ENCODE peak calls at places on chromosomes 7 and 10, in four cellular contexts. One of them, this sample, is unnamed. For H3K4me1, the result is how much of the 10 kb centered on the place peaks cover.

GRCh38 chr7:143299346-143299745 is 11.2 kb downstream of the CASP2 start:
- DNase-seq in NT2/D1: no peak
- DNase-seq in HCT116: no peak
- DNase-seq in fibroblast of lung: peak
- DNase-seq in this sample: no peak

GRCh38 chr10:16828114-16828568 is 10.9 kb upstream of the RSU1 start:
- DNase-seq in HCT116: peak
- DNase-seq in fibroblast of lung: peak
- DNase-seq in NT2/D1: peak
- DNase-seq in this sample: peak

GRCh38 chr7:33824911-33825459 is 80.4 kb upstream of the BMPER start:
- DNase-seq in fibroblast of lung: no peak
- DNase-seq in HCT116: no peak
- DNase-seq in NT2/D1: no peak
- DNase-seq in this sample: no peak

GRCh38 chr7:145681159-145681558 is 435.4 kb upstream of the CNTNAP2 start:
- DNase-seq in HCT116: no peak
- DNase-seq in fibroblast of lung: no peak
- DNase-seq in NT2/D1: no peak
- DNase-seq in this sample: no peak

GRCh38 chr7:26861050-26861449 is 3.3 kb downstream of the SKAP2 start:
- DNase-seq in fibroblast of lung: no peak
- DNase-seq in HCT116: no peak
- DNase-seq in NT2/D1: no peak
- DNase-seq in this sample: no peak

GRCh38 chr7:87506243-87507180 is 31.0 kb upstream of the ABCB4 start:
- DNase-seq in NT2/D1: no peak
- DNase-seq in fibroblast of lung: peak
- DNase-seq in HCT116: peak
- DNase-seq in this sample: no peak

GRCh38 chr10:77160679-77161078 is 476.9 kb downstream of the KCNMA1 start:
- DNase-seq in NT2/D1: no peak
- DNase-seq in HCT116: no peak
- DNase-seq in fibroblast of lung: peak
- DNase-seq in this sample: no peak

GRCh38 chr7:102260856-102261255 is 25.8 kb upstream of the SH2B2 start:
- DNase-seq in NT2/D1: no peak
- DNase-seq in HCT116: no peak
- DNase-seq in fibroblast of lung: peak
- DNase-seq in this sample: no peak

GRCh38 chr7:37753398-37753797 is 69.8 kb downstream of the GPR141 start:
- DNase-seq in fibroblast of lung: no peak
- DNase-seq in HCT116: no peak
- DNase-seq in NT2/D1: no peak
- DNase-seq in this sample: no peak

GRCh38 chr7:134458341-134458805 is 527 bp downstream of the AKR1B1 start:
- DNase-seq in HCT116: no peak
- DNase-seq in NT2/D1: peak
- DNase-seq in fibroblast of lung: peak
- DNase-seq in this sample: peak

GRCh38 chr10:118621304-118621942 is 26.0 kb upstream of the PRLHR start:
- DNase-seq in HCT116: no peak
- DNase-seq in fibroblast of lung: no peak
- DNase-seq in NT2/D1: no peak
- DNase-seq in this sample: peak

GRCh38 chr10:93535293-93535692 is 31.2 kb upstream of the FFAR4 start:
- DNase-seq in fibroblast of lung: no peak
- DNase-seq in HCT116: no peak
- DNase-seq in NT2/D1: no peak
- DNase-seq in this sample: no peak
- H3K4me1 ChIP-seq in fibroblast of lung: under half
- H3K4me1 ChIP-seq in HCT116: under half
- H3K4me1 ChIP-seq in NT2/D1: under half
- H3K4me1 ChIP-seq in this sample: under half

GRCh38 chr10:3467052-3467906 is 294.7 kb upstream of the PITRM1 start:
- DNase-seq in NT2/D1: no peak
- DNase-seq in fibroblast of lung: peak
- DNase-seq in HCT116: peak
- DNase-seq in this sample: peak
- H3K9ac ChIP-seq in NT2/D1: no peak
- H3K9ac ChIP-seq in fibroblast of lung: peak
- H3K9ac ChIP-seq in HCT116: peak
- H3K9ac ChIP-seq in this sample: peak

GRCh38 chr10:132558516-132559413 is 21.2 kb downstream of the INPP5A start:
- DNase-seq in fibroblast of lung: no peak
- DNase-seq in NT2/D1: no peak
- DNase-seq in HCT116: no peak
- DNase-seq in this sample: no peak
- H3K4me1 ChIP-seq in fibroblast of lung: under half
- H3K4me1 ChIP-seq in NT2/D1: under half
- H3K4me1 ChIP-seq in HCT116: under half
- H3K4me1 ChIP-seq in this sample: under half

GRCh38 chr7:108093903-108094302 is 36.3 kb downstream of the LAMB4 start:
- DNase-seq in HCT116: no peak
- DNase-seq in fibroblast of lung: peak
- DNase-seq in NT2/D1: no peak
- DNase-seq in this sample: no peak
- H3K9ac ChIP-seq in HCT116: no peak
- H3K9ac ChIP-seq in fibroblast of lung: peak
- H3K9ac ChIP-seq in NT2/D1: no peak
- H3K9ac ChIP-seq in this sample: no peak

DNA sequence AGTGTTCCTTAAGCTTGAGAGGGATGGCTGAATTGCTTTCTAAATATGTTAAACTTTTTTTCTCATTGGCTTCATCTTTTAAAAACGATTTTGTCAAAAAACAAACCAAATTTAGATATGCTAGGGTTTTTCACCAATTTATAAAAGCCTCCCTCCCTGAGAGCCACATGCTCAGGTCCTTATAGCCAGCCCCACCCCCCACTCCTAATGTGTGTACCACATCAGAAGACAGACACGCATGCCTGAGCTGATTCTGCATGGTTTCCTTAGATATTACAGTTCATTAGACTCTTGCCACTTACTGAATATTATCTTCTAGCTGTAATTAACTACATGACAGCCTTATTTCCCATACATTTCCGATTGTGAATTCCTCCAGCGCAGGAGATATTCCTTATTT is 2.0 kb downstream of the CUL1 start:
- DNase-seq in HCT116: no peak
- DNase-seq in NT2/D1: no peak
- DNase-seq in fibroblast of lung: peak
- DNase-seq in this sample: peak
- H3K4me1 ChIP-seq in HCT116: under half
- H3K4me1 ChIP-seq in NT2/D1: under half
- H3K4me1 ChIP-seq in fibroblast of lung: under half
- H3K4me1 ChIP-seq in this sample: under half

DNA sequence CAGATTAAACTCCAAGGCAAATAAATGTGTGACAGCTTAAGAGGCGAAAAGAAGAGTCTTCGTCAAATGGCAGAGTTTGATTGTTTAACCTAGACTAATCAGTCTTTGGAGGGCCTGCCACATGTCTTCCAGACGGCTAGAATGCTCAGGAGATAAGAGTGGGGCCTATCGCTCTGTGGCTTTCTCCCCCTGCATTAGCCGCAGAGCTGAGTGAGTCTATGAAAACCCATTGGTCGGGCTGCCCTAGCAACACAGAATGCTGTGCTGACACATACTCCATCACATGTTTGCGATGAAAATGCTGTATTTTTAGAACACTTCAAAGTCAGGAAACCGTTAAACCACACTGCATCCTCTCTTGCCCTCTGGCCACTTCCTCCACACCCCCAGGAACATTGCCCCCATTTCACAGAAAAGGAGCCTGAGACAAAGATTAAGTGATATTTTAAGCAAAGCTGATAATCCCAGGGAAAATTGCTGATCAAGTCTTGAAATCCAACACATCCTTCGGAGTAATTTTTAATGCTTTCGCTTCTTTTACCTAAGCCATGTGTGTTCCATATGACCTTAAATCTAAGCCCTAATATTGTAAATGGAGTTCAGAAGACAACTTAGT is 161.0 kb downstream of the CELF2 start:
- DNase-seq in NT2/D1: no peak
- DNase-seq in HCT116: no peak
- DNase-seq in fibroblast of lung: peak
- DNase-seq in this sample: peak
- H3K9ac ChIP-seq in NT2/D1: no peak
- H3K9ac ChIP-seq in HCT116: no peak
- H3K9ac ChIP-seq in fibroblast of lung: no peak
- H3K9ac ChIP-seq in this sample: peak

DNA sequence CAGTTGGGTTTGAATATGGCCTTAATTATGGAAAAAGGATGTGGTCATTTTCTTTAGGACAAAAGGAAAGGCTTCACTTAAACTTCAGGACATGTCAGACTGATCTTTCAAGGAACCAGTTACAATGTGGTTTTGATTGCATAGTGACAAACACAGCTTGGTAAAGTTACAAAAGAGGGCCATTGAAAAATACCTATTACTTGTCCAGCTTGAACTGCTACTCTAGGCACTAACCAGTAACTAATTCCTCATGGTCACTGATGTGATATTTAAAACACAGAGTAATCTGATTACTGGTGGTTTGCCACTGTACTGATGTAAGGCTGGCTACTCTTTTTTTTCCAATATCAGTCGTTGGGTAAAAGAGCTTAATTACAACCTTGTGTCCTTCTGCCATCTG is 22.6 kb downstream of the TES start:
- DNase-seq in NT2/D1: no peak
- DNase-seq in fibroblast of lung: no peak
- DNase-seq in HCT116: no peak
- DNase-seq in this sample: no peak
- H3K4me1 ChIP-seq in NT2/D1: under half
- H3K4me1 ChIP-seq in fibroblast of lung: under half
- H3K4me1 ChIP-seq in HCT116: under half
- H3K4me1 ChIP-seq in this sample: under half

This sample was measured in DND-41.